ENCODE peak calls at places on chromosome 14, in nine cellular contexts. O is posterior cingulate gyrus; J is tibial artery; S is left ventricle myocardium inferior; B is T1000; C is A673; A is activated naive CD4-positive, alpha-beta T cell; X is NCI-H1092; H is NCI-H748 treated with DMSO at 0.1 percent for 48 hours. I is an unnamed sample.

GRCh38 chr14:102927878-102928411 is 5.5 kb downstream of the AMN start:
- DNase-seq in O (no peak), J (no peak), S (no peak), B (no peak), C (no peak), A (no peak), X (no peak), H (no peak), I (no peak)

GRCh38 chr14:101108579-101109346 is 205.2 kb upstream of the RTL1 start:
- DNase-seq in O (no peak), J (no peak), S (no peak), B (no peak), C (no peak), A (no peak), X (no peak), H (no peak), I (no peak)

GRCh38 chr14:96940009-96940408 is 142.8 kb downstream of the VRK1 start:
- DNase-seq in O (no peak), J (no peak), S (no peak), B (no peak), C (peak), A (no peak), X (no peak), H (no peak), I (no peak)

GRCh38 chr14:23056956-23057756 is at the start of gene CDH24:
- DNase-seq in O (peak), J (peak), S (peak), B (no peak), C (peak), A (no peak), X (no peak), H (no peak), I (no peak)

GRCh38 chr14:64639340-64639821 is 64.8 kb upstream of the PLEKHG3 start:
- DNase-seq in O (no peak), J (no peak), S (no peak), B (no peak), C (no peak), A (no peak), X (no peak), H (no peak), I (no peak)

GRCh38 chr14:103846569-103847438 is 571 bp downstream of the PPP1R13B start:
- DNase-seq in O (no peak), J (peak), S (peak), B (no peak), C (no peak), A (no peak), X (no peak), H (peak), I (no peak)

GRCh38 chr14:29016050-29016900 is 249.7 kb downstream of the FOXG1 start:
- DNase-seq in O (no peak), J (no peak), S (no peak), B (peak), C (peak), A (no peak), X (peak), H (peak), I (peak)

GRCh38 chr14:99590746-99591555 is 13.1 kb downstream of the CCDC85C start:
- DNase-seq in O (no peak), J (no peak), S (no peak), B (no peak), C (no peak), A (no peak), X (no peak), H (no peak), I (no peak)

GRCh38 chr14:91341331-91342242 is 76.0 kb downstream of the CCDC88C start:
- DNase-seq in O (no peak), J (no peak), S (no peak), B (no peak), C (no peak), A (no peak), X (no peak), H (no peak), I (no peak)

GRCh38 chr14:102893452-102893851 is 29.0 kb upstream of the AMN start:
- DNase-seq in O (no peak), J (peak), S (peak), B (no peak), C (peak), A (no peak), X (no peak), H (no peak), I (no peak)

GRCh38 chr14:104865631-104866441 is 768 bp downstream of the CEP170B start:
- DNase-seq in O (no peak), J (peak), S (peak), B (peak), C (peak), A (no peak), X (no peak), H (peak), I (no peak)

GRCh38 chr14:101494826-101495225 is 66.5 kb upstream of the DIO3 start:
- DNase-seq in O (no peak), J (peak), S (no peak), B (no peak), C (no peak), A (no peak), X (no peak), H (no peak), I (no peak)

GRCh38 chr14:44962573-44963528 is 861 bp downstream of the TOGARAM1 start:
- DNase-seq in O (peak), J (peak), S (peak), B (no peak), C (peak), A (no peak), X (no peak), H (peak), I (no peak)

GRCh38 chr14:71728386-71728785 is 203.8 kb upstream of the RGS6 start:
- DNase-seq in O (no peak), J (no peak), S (no peak), B (no peak), C (no peak), A (no peak), X (no peak), H (no peak), I (no peak)

GRCh38 chr14:38735006-38735405 is 368.0 kb downstream of the SEC23A start:
- DNase-seq in O (no peak), J (no peak), S (no peak), B (no peak), C (no peak), A (no peak), X (no peak), H (no peak), I (no peak)

GRCh38 chr14:34003052-34003668 is 52.3 kb upstream of the EGLN3 start:
- DNase-seq in O (no peak), J (no peak), S (no peak), B (no peak), C (no peak), A (no peak), X (no peak), H (no peak), I (no peak)

GRCh38 chr14:76500480-76500879 is 124.5 kb downstream of the ESRRB start:
- DNase-seq in O (no peak), J (peak), S (no peak), B (no peak), C (no peak), A (no peak), X (no peak), H (no peak), I (no peak)

GRCh38 chr14:23284654-23285529 is 1.0 kb downstream of the HOMEZ start:
- DNase-seq in O (no peak), J (no peak), S (no peak), B (no peak), C (no peak), A (no peak), X (no peak), H (no peak), I (no peak)

I was measured in COR-L47.